ENCODE peak calls at places on chromosomes 5 and 9, in six cellular contexts. One of them, this sample, is unnamed.

GRCh38 chr9:120360046-120360445 is 219.9 kb downstream of the CDK5RAP2 start:
- DNase-seq in tibial nerve: no peak
- DNase-seq in AG09309: no peak
- DNase-seq in heart left ventricle: no peak
- DNase-seq in GM06990: no peak
- DNase-seq in ascending aorta: no peak
- DNase-seq in this sample: no peak

GRCh38 chr9:134359493-134360179 is 33.4 kb downstream of the RXRA start:
- DNase-seq in tibial nerve: no peak
- DNase-seq in AG09309: no peak
- DNase-seq in heart left ventricle: no peak
- DNase-seq in GM06990: no peak
- DNase-seq in ascending aorta: no peak
- DNase-seq in this sample: no peak

GRCh38 chr9:125428060-125428481 is 166.4 kb downstream of the GAPVD1 start:
- DNase-seq in tibial nerve: no peak
- DNase-seq in AG09309: no peak
- DNase-seq in heart left ventricle: peak; percentile 50
- DNase-seq in GM06990: peak; percentile 46
- DNase-seq in ascending aorta: no peak
- DNase-seq in this sample: no peak

GRCh38 chr9:106846847-106847246 is 16.1 kb upstream of the ZNF462 start:
- DNase-seq in tibial nerve: no peak
- DNase-seq in AG09309: no peak
- DNase-seq in heart left ventricle: no peak
- DNase-seq in GM06990: no peak
- DNase-seq in ascending aorta: no peak
- DNase-seq in this sample: no peak

GRCh38 chr5:14039063-14039462 is 94.6 kb upstream of the DNAH5 start:
- DNase-seq in tibial nerve: no peak
- DNase-seq in AG09309: no peak
- DNase-seq in heart left ventricle: no peak
- DNase-seq in GM06990: no peak
- DNase-seq in ascending aorta: no peak
- DNase-seq in this sample: no peak

GRCh38 chr5:757931-758697 is 26.4 kb downstream of the ZDHHC11B start:
- DNase-seq in tibial nerve: no peak
- DNase-seq in AG09309: no peak
- DNase-seq in heart left ventricle: peak; percentile 77
- DNase-seq in GM06990: no peak
- DNase-seq in ascending aorta: peak; percentile 63
- DNase-seq in this sample: no peak

GRCh38 chr9:137051145-137051724 is 2.6 kb downstream of the ENTPD2 start:
- DNase-seq in tibial nerve: no peak
- DNase-seq in AG09309: no peak
- DNase-seq in heart left ventricle: no peak
- DNase-seq in GM06990: no peak
- DNase-seq in ascending aorta: no peak
- DNase-seq in this sample: no peak

GRCh38 chr9:137492464-137493162 is 33.5 kb upstream of the NSMF start:
- DNase-seq in tibial nerve: no peak
- DNase-seq in AG09309: no peak
- DNase-seq in heart left ventricle: no peak
- DNase-seq in GM06990: peak; percentile 59
- DNase-seq in ascending aorta: no peak
- DNase-seq in this sample: no peak

GRCh38 chr5:121984250-121984649 is 22.5 kb downstream of the SRFBP1 start:
- DNase-seq in tibial nerve: no peak
- DNase-seq in AG09309: no peak
- DNase-seq in heart left ventricle: no peak
- DNase-seq in GM06990: no peak
- DNase-seq in ascending aorta: no peak
- DNase-seq in this sample: no peak

GRCh38 chr5:58198330-58198729 is 261.6 kb downstream of the PLK2 start:
- DNase-seq in tibial nerve: no peak
- DNase-seq in AG09309: no peak
- DNase-seq in heart left ventricle: no peak
- DNase-seq in GM06990: no peak
- DNase-seq in ascending aorta: no peak
- DNase-seq in this sample: no peak

GRCh38 chr5:32498484-32498883 is 53.9 kb upstream of the ZFR start:
- DNase-seq in tibial nerve: no peak
- DNase-seq in AG09309: no peak
- DNase-seq in heart left ventricle: no peak
- DNase-seq in GM06990: no peak
- DNase-seq in ascending aorta: no peak
- DNase-seq in this sample: no peak

GRCh38 chr5:68250662-68251298 is 35.2 kb downstream of the PIK3R1 start:
- DNase-seq in tibial nerve: no peak
- DNase-seq in AG09309: no peak
- DNase-seq in heart left ventricle: no peak
- DNase-seq in GM06990: no peak
- DNase-seq in ascending aorta: no peak
- DNase-seq in this sample: no peak

GRCh38 chr5:31133488-31133887 is 60.0 kb upstream of the CDH6 start:
- DNase-seq in tibial nerve: no peak
- DNase-seq in AG09309: no peak
- DNase-seq in heart left ventricle: no peak
- DNase-seq in GM06990: no peak
- DNase-seq in ascending aorta: no peak
- DNase-seq in this sample: no peak

GRCh38 chr9:34588671-34589370 is 703 bp downstream of the CNTFR start:
- DNase-seq in tibial nerve: no peak
- DNase-seq in AG09309: no peak
- DNase-seq in heart left ventricle: no peak
- DNase-seq in GM06990: peak; percentile 22
- DNase-seq in ascending aorta: no peak
- DNase-seq in this sample: no peak

GRCh38 chr9:70256123-70256551 is 2.6 kb upstream of the SMC5 start:
- DNase-seq in tibial nerve: no peak
- DNase-seq in AG09309: peak; percentile 47
- DNase-seq in heart left ventricle: no peak
- DNase-seq in GM06990: no peak
- DNase-seq in ascending aorta: no peak
- DNase-seq in this sample: no peak

GRCh38 chr9:121246821-121247511 is 21.0 kb upstream of the GSN start:
- DNase-seq in tibial nerve: no peak
- DNase-seq in AG09309: peak; percentile 80
- DNase-seq in heart left ventricle: no peak
- DNase-seq in GM06990: no peak
- DNase-seq in ascending aorta: no peak
- DNase-seq in this sample: no peak

GRCh38 chr5:38191693-38192092 is 66.7 kb upstream of the EGFLAM start:
- DNase-seq in tibial nerve: no peak
- DNase-seq in AG09309: no peak
- DNase-seq in heart left ventricle: no peak
- DNase-seq in GM06990: no peak
- DNase-seq in ascending aorta: no peak
- DNase-seq in this sample: no peak

GRCh38 chr5:11075010-11075860 is 314.2 kb upstream of the DAP start:
- DNase-seq in tibial nerve: no peak
- DNase-seq in AG09309: no peak
- DNase-seq in heart left ventricle: no peak
- DNase-seq in GM06990: no peak
- DNase-seq in ascending aorta: no peak
- DNase-seq in this sample: no peak

GRCh38 chr9:124188331-124189110 is 69.2 kb upstream of the NEK6 start:
- DNase-seq in tibial nerve: no peak
- DNase-seq in AG09309: no peak
- DNase-seq in heart left ventricle: no peak
- DNase-seq in GM06990: no peak
- DNase-seq in ascending aorta: peak; percentile 35
- DNase-seq in this sample: no peak

GRCh38 chr9:78865757-78866156 is 568.8 kb downstream of the PSAT1 start:
- DNase-seq in tibial nerve: no peak
- DNase-seq in AG09309: no peak
- DNase-seq in heart left ventricle: no peak
- DNase-seq in GM06990: no peak
- DNase-seq in ascending aorta: no peak
- DNase-seq in this sample: no peak

GRCh38 chr5:5891350-5891749 is 468.9 kb downstream of the ICE1 start:
- DNase-seq in tibial nerve: no peak
- DNase-seq in AG09309: no peak
- DNase-seq in heart left ventricle: no peak
- DNase-seq in GM06990: no peak
- DNase-seq in ascending aorta: no peak
- DNase-seq in this sample: no peak

GRCh38 chr5:55232194-55232984 is 1.0 kb downstream of the CCNO start:
- DNase-seq in tibial nerve: no peak
- DNase-seq in AG09309: no peak
- DNase-seq in heart left ventricle: no peak
- DNase-seq in GM06990: peak; percentile 37
- DNase-seq in ascending aorta: no peak
- DNase-seq in this sample: peak; percentile 64

GRCh38 chr5:55232985-55233928 is at the start of gene CCNO:
- DNase-seq in tibial nerve: peak; percentile 35
- DNase-seq in AG09309: peak; percentile 33
- DNase-seq in heart left ventricle: peak; percentile 78
- DNase-seq in GM06990: peak; percentile 64
- DNase-seq in ascending aorta: peak; percentile 85
- DNase-seq in this sample: peak; percentile 89

GRCh38 chr5:55230086-55230629 is 3.0 kb upstream of the MCIDAS start:
- DNase-seq in tibial nerve: no peak
- DNase-seq in AG09309: no peak
- DNase-seq in heart left ventricle: no peak
- DNase-seq in GM06990: no peak
- DNase-seq in ascending aorta: no peak
- DNase-seq in this sample: no peak

GRCh38 chr5:55231476-55232193 is 1.8 kb downstream of the CCNO start:
- DNase-seq in tibial nerve: no peak
- DNase-seq in AG09309: no peak
- DNase-seq in heart left ventricle: no peak
- DNase-seq in GM06990: peak; percentile 22
- DNase-seq in ascending aorta: no peak
- DNase-seq in this sample: peak; percentile 55

DNA sequence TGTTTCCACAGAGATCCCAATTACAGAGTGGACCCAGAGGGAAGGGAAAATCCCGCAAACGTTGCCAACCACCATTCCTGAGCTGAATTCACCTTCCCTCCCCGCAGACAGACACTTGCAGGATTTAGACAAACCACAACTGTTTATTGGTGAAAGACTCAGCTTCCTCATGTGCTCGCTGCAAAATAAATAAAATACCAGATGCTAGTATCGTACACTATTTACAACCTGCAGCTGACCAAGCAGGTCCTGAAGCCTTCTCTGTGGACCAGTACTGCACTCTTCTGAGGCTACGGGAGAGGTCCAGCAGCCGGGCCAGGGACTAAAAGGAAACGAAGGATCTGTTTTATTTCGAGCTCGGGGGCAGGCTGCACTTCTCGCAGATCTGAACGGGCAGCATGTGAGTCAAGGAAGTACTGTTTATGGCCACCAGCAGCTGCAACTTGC is 2.4 kb downstream of the CCNO start:
- DNase-seq in tibial nerve: no peak
- DNase-seq in AG09309: no peak
- DNase-seq in heart left ventricle: no peak
- DNase-seq in GM06990: no peak
- DNase-seq in ascending aorta: no peak
- DNase-seq in this sample: no peak
- H3K4me3 ChIP-seq in tibial nerve: peak overlapping the region; percentile 51
- H3K4me3 ChIP-seq in AG09309: peak overlapping the region; percentile 53
- H3K4me3 ChIP-seq in heart left ventricle: peak overlapping the region; percentile 30
- H3K4me3 ChIP-seq in GM06990: peak overlapping the region; percentile 11
- H3K4me3 ChIP-seq in ascending aorta: no peak overlapping the region
- H3K4me3 ChIP-seq in this sample: peak overlapping the region; percentile 51

DNA sequence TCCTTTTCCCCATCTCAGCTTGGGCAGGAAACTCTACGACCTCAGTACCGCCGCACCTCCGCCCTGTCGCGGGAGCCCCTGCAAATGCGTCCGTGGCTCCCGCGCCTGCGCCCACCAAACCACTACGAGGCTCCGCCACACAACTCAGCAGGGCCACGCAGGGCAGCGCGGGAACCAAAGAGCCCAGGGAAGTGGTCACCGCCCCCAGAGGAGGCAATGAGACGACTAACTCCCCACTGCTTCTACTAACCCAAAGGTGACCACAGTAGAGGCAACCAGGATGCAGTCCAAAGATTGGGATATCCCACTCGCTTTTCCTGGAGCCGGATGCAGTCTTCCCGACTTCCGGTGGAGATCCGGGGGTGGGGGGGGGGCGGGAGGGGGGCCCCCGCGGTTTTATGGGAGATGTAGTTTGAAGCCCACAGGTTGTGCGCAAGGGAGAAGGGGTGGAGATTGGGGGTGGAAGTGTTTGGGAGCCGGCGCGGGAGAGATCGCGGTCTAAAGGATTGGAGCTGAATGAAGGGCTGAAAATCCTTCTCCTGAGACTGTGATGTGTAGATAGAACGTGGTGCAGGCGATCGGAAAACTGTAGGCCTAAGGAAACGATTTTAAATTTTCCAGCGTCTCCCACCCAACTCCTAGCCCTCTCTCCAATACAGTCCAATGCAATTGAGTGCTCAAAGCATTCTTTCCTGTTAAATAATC is at the start of gene NUDT12:
- DNase-seq in tibial nerve: peak; percentile 48
- DNase-seq in AG09309: no peak
- DNase-seq in heart left ventricle: peak; percentile 79
- DNase-seq in GM06990: peak; percentile 78
- DNase-seq in ascending aorta: peak; percentile 81
- DNase-seq in this sample: peak; percentile 74
- H3K4me3 ChIP-seq in tibial nerve: peak within 1 kb of the TSS; percentile 67
- H3K4me3 ChIP-seq in AG09309: peak within 1 kb of the TSS; percentile 84
- H3K4me3 ChIP-seq in heart left ventricle: peak within 1 kb of the TSS; percentile 75
- H3K4me3 ChIP-seq in GM06990: peak within 1 kb of the TSS; percentile 32
- H3K4me3 ChIP-seq in ascending aorta: peak within 1 kb of the TSS; percentile 75
- H3K4me3 ChIP-seq in this sample: peak within 1 kb of the TSS; percentile 81

GRCh38 chr5:150783422-150783928 is 4.9 kb downstream of the SMIM3 start:
- DNase-seq in tibial nerve: peak; percentile 70
- DNase-seq in AG09309: peak; percentile 97
- DNase-seq in heart left ventricle: peak; percentile 69
- DNase-seq in GM06990: peak; percentile 55
- DNase-seq in ascending aorta: peak; percentile 85
- DNase-seq in this sample: peak; percentile 76
- H3K4me3 ChIP-seq in tibial nerve: no peak overlapping the region
- H3K4me3 ChIP-seq in AG09309: no peak overlapping the region
- H3K4me3 ChIP-seq in heart left ventricle: peak overlapping the region; percentile 19
- H3K4me3 ChIP-seq in GM06990: no peak overlapping the region
- H3K4me3 ChIP-seq in ascending aorta: peak overlapping the region; percentile 23
- H3K4me3 ChIP-seq in this sample: no peak overlapping the region

GRCh38 chr9:110248361-110248760 is 7.9 kb downstream of the TXN start:
- DNase-seq in tibial nerve: no peak
- DNase-seq in AG09309: no peak
- DNase-seq in heart left ventricle: no peak
- DNase-seq in GM06990: no peak
- DNase-seq in ascending aorta: no peak
- DNase-seq in this sample: no peak

GRCh38 chr9:110246214-110246613 is 10.1 kb downstream of the TXN start:
- DNase-seq in tibial nerve: no peak
- DNase-seq in AG09309: no peak
- DNase-seq in heart left ventricle: no peak
- DNase-seq in GM06990: no peak
- DNase-seq in ascending aorta: no peak
- DNase-seq in this sample: no peak

GRCh38 chr9:110251212-110251611 is 5.1 kb downstream of the TXN start:
- DNase-seq in tibial nerve: no peak
- DNase-seq in AG09309: no peak
- DNase-seq in heart left ventricle: no peak
- DNase-seq in GM06990: no peak
- DNase-seq in ascending aorta: no peak
- DNase-seq in this sample: no peak

GRCh38 chr9:110252509-110253139 is 3.7 kb downstream of the TXN start:
- DNase-seq in tibial nerve: no peak
- DNase-seq in AG09309: no peak
- DNase-seq in heart left ventricle: no peak
- DNase-seq in GM06990: no peak
- DNase-seq in ascending aorta: no peak
- DNase-seq in this sample: peak; percentile 11

GRCh38 chr9:110249639-110250038 is 6.7 kb downstream of the TXN start:
- DNase-seq in tibial nerve: no peak
- DNase-seq in AG09309: no peak
- DNase-seq in heart left ventricle: no peak
- DNase-seq in GM06990: no peak
- DNase-seq in ascending aorta: no peak
- DNase-seq in this sample: no peak
- H3K4me3 ChIP-seq in tibial nerve: no peak overlapping the region
- H3K4me3 ChIP-seq in AG09309: no peak overlapping the region
- H3K4me3 ChIP-seq in heart left ventricle: no peak overlapping the region
- H3K4me3 ChIP-seq in GM06990: no peak overlapping the region
- H3K4me3 ChIP-seq in ascending aorta: no peak overlapping the region
- H3K4me3 ChIP-seq in this sample: no peak overlapping the region

This sample was measured in body of pancreas.